ENCODE peak calls at places on chromosomes 11 and 22, in four cellular contexts. One of them, this sample, is unnamed.

GRCh38 chr11:38687008-38687407 is 2089.0 kb upstream of the RAG2 start:
- DNase-seq in lower lobe of right lung: no peak
- DNase-seq in left ventricle myocardium inferior: no peak
- DNase-seq in astrocyte of the spinal cord: no peak
- DNase-seq in this sample: no peak

GRCh38 chr22:44305888-44306287 is 6.9 kb downstream of the SHISAL1 start:
- DNase-seq in left ventricle myocardium inferior: no peak
- DNase-seq in lower lobe of right lung: no peak
- DNase-seq in astrocyte of the spinal cord: no peak
- DNase-seq in this sample: no peak

GRCh38 chr11:131300304-131300703 is 70.1 kb upstream of the NTM start:
- DNase-seq in astrocyte of the spinal cord: peak
- DNase-seq in lower lobe of right lung: no peak
- DNase-seq in left ventricle myocardium inferior: no peak
- DNase-seq in this sample: no peak

GRCh38 chr11:60528934-60529333 is 13.7 kb downstream of the MS4A13 start:
- DNase-seq in left ventricle myocardium inferior: no peak
- DNase-seq in lower lobe of right lung: no peak
- DNase-seq in astrocyte of the spinal cord: no peak
- DNase-seq in this sample: no peak

GRCh38 chr11:65150513-65151271 is 16.4 kb upstream of the SYVN1 start:
- DNase-seq in left ventricle myocardium inferior: peak
- DNase-seq in lower lobe of right lung: peak
- DNase-seq in astrocyte of the spinal cord: peak
- DNase-seq in this sample: no peak

GRCh38 chr11:90318651-90319050 is 95.8 kb upstream of the CHORDC1 start:
- DNase-seq in left ventricle myocardium inferior: no peak
- DNase-seq in lower lobe of right lung: no peak
- DNase-seq in astrocyte of the spinal cord: no peak
- DNase-seq in this sample: no peak

GRCh38 chr11:19594326-19594725 is 118.3 kb upstream of the NAV2 start:
- DNase-seq in astrocyte of the spinal cord: no peak
- DNase-seq in left ventricle myocardium inferior: no peak
- DNase-seq in lower lobe of right lung: no peak
- DNase-seq in this sample: no peak

GRCh38 chr11:17564687-17565042 is 17.6 kb downstream of the OTOG start:
- DNase-seq in astrocyte of the spinal cord: no peak
- DNase-seq in lower lobe of right lung: no peak
- DNase-seq in left ventricle myocardium inferior: no peak
- DNase-seq in this sample: no peak

GRCh38 chr11:77309401-77310085 is 8.1 kb upstream of the GDPD4 start:
- DNase-seq in astrocyte of the spinal cord: no peak
- DNase-seq in left ventricle myocardium inferior: no peak
- DNase-seq in lower lobe of right lung: no peak
- DNase-seq in this sample: no peak

GRCh38 chr22:40024201-40025061 is 29.7 kb downstream of the FAM83F start:
- DNase-seq in left ventricle myocardium inferior: peak
- DNase-seq in lower lobe of right lung: peak
- DNase-seq in astrocyte of the spinal cord: peak
- DNase-seq in this sample: no peak

GRCh38 chr11:77141034-77141433 is 13.0 kb downstream of the MYO7A start:
- DNase-seq in astrocyte of the spinal cord: peak
- DNase-seq in lower lobe of right lung: no peak
- DNase-seq in left ventricle myocardium inferior: no peak
- DNase-seq in this sample: no peak

GRCh38 chr11:57700425-57700824 is 11.6 kb downstream of the MED19 start:
- DNase-seq in lower lobe of right lung: no peak
- DNase-seq in left ventricle myocardium inferior: no peak
- DNase-seq in astrocyte of the spinal cord: no peak
- DNase-seq in this sample: no peak

GRCh38 chr11:92528051-92528450 is 303.4 kb downstream of the FAT3 start:
- DNase-seq in astrocyte of the spinal cord: peak
- DNase-seq in lower lobe of right lung: no peak
- DNase-seq in left ventricle myocardium inferior: no peak
- DNase-seq in this sample: no peak

GRCh38 chr11:7165911-7166310 is 77.1 kb downstream of the RBMXL2 start:
- DNase-seq in lower lobe of right lung: no peak
- DNase-seq in astrocyte of the spinal cord: no peak
- DNase-seq in left ventricle myocardium inferior: no peak
- DNase-seq in this sample: no peak

GRCh38 chr11:69218946-69219720 is 63.4 kb downstream of the SMIM38 start:
- DNase-seq in lower lobe of right lung: no peak
- DNase-seq in left ventricle myocardium inferior: no peak
- DNase-seq in astrocyte of the spinal cord: no peak
- DNase-seq in this sample: no peak

GRCh38 chr11:32713496-32713895 is 81.0 kb downstream of the CCDC73 start:
- DNase-seq in lower lobe of right lung: no peak
- DNase-seq in astrocyte of the spinal cord: peak
- DNase-seq in left ventricle myocardium inferior: no peak
- DNase-seq in this sample: no peak
- TF ChIP-seq CTCF in lower lobe of right lung: peak
- TF ChIP-seq CTCF in astrocyte of the spinal cord: peak
- TF ChIP-seq CTCF in left ventricle myocardium inferior: peak
- TF ChIP-seq CTCF in this sample: peak

DNA sequence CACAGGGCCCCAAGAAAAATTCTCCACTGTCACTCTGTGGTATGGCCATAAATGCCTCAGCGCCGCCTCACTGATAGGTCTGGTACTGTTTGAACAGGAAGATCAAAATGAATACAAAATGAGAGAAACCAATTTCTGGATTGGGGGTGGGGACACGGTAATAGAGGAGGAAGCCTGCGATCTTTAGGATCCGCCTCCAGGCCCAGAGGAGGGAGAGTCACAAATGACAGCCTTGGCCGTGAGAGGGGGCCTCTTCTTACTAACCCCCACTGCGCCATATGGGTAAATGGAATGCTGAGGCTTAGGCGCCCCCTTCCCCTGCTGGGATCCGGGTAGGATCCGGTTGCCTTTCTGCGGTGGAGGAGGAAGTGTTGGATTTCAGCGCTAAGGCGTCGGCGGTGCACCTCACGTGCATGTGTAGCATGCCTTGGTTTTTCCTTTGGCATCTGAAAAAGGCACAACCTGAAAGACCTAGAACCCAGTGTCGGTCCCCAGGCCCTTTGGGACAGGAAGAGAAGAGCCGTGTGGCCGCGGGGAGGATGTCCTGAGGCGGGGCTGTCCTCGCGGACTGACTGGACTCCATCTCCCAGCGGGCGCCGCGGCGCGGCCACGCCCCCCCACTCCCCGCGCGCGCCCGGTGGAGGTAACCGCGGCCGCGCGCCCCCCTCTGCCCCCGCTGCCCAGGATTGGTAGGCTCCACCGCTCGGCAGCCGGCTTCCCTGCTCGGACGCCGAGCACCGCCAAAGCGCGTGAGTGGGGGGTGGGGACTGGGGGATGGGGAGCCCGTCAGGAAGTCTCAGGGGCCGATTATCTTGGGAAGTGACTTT is 718 bp upstream of the MADD start:
- DNase-seq in left ventricle myocardium inferior: peak
- DNase-seq in lower lobe of right lung: peak
- DNase-seq in astrocyte of the spinal cord: peak
- DNase-seq in this sample: no peak
- TF ChIP-seq CTCF in left ventricle myocardium inferior: peak
- TF ChIP-seq CTCF in lower lobe of right lung: no peak
- TF ChIP-seq CTCF in astrocyte of the spinal cord: no peak
- TF ChIP-seq CTCF in this sample: peak

GRCh38 chr11:126153006-126153405 is 58.4 kb downstream of the RPUSD4 start:
- DNase-seq in lower lobe of right lung: no peak
- DNase-seq in astrocyte of the spinal cord: no peak
- DNase-seq in left ventricle myocardium inferior: no peak
- DNase-seq in this sample: no peak
- TF ChIP-seq CTCF in lower lobe of right lung: no peak
- TF ChIP-seq CTCF in astrocyte of the spinal cord: no peak
- TF ChIP-seq CTCF in left ventricle myocardium inferior: no peak
- TF ChIP-seq CTCF in this sample: no peak

DNA sequence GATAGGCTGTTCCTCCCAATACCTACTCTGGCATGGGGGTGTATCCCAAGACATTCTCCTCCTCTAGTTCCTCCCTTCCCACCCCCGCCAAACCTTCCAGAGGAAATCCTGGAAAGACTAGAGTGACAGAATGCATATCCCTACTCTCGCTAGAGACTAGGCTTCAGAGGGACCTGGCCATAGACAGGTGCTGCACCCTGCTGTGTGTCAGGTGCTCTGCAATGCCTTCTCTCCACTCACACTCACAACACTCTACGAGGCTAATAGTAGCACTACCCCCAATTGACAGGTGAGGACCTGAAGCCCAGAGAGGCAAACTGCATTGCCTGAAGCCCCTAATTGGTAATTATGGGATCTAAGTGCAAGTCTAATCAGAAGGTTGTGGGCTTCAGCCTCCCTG is 46.2 kb upstream of the LMO1 start:
- DNase-seq in lower lobe of right lung: no peak
- DNase-seq in astrocyte of the spinal cord: no peak
- DNase-seq in left ventricle myocardium inferior: no peak
- DNase-seq in this sample: no peak
- TF ChIP-seq CTCF in lower lobe of right lung: no peak
- TF ChIP-seq CTCF in astrocyte of the spinal cord: no peak
- TF ChIP-seq CTCF in left ventricle myocardium inferior: peak
- TF ChIP-seq CTCF in this sample: no peak

DNA sequence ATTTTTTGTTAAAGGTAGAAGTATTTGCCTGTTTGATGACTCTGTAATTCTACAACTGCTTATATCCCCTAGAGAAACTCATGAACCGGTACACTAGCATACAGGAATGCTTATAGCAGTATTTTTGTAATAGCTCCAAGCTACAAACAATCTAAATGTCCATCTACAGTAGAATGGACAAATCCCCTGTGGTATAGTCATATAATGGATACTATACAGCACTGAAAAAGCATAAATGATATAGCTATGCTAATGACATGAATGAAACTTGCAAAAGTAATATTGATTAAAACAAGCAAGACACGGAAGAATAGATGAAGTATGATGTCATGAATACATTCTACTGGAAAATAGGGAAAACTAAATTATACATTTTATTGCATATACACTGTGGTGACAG is 142.9 kb downstream of the CEP164 start:
- DNase-seq in lower lobe of right lung: no peak
- DNase-seq in astrocyte of the spinal cord: no peak
- DNase-seq in left ventricle myocardium inferior: no peak
- DNase-seq in this sample: no peak
- TF ChIP-seq CTCF in lower lobe of right lung: no peak
- TF ChIP-seq CTCF in astrocyte of the spinal cord: no peak
- TF ChIP-seq CTCF in left ventricle myocardium inferior: no peak
- TF ChIP-seq CTCF in this sample: no peak

DNA sequence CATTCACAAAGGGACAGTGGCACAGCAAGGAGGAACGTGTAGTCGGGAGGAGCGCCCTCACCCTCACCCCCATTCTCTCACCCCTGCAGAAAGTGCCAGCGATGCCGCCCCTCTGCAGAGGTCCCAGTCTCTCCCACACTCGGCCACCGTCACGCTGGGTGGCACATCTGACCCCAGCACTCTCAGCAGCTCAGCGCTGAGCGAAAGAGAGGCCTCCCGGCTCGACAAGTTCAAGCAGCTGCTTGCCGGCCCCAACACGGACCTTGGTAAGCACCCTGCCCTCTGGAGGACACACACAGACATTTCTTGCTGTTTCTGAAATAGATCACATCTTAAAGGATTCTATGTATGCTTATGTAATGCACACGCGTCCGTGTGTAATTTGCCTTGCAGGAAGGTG is 34.9 kb downstream of the TBC1D22A start:
- DNase-seq in astrocyte of the spinal cord: peak
- DNase-seq in left ventricle myocardium inferior: no peak
- DNase-seq in lower lobe of right lung: no peak
- DNase-seq in this sample: no peak
- TF ChIP-seq CTCF in astrocyte of the spinal cord: peak
- TF ChIP-seq CTCF in left ventricle myocardium inferior: peak
- TF ChIP-seq CTCF in lower lobe of right lung: no peak
- TF ChIP-seq CTCF in this sample: peak